ENCODE peak calls at places on chromosomes 12 and 14, in ten cellular contexts. W is stimulated activated CD4-positive, alpha-beta T cell treated with anti-CD3 and anti-CD28 coated beads, Interleukin-1b, Interleukin-23, amount 100 ng/mL, for 48 hours; K is EL; M is sciatic nerve; C is cardiac muscle cell; V is NCI-H460; Y is right lobe of liver; L is SW 1271; Z is SHP77 treated with DMSO at 0.1 percent for 48 hours; P is SW480. Q is an unnamed sample.

GRCh38 chr14:103160321-103161053 is 37.2 kb downstream of the TNFAIP2 start:
- DNase-seq in W (no peak), K (no peak), M (no peak), C (no peak), V (no peak), Y (no peak), L (no peak), Z (no peak), P (no peak), Q (no peak)

GRCh38 chr12:64385468-64385867 is 5.1 kb downstream of the C12orf56 start:
- DNase-seq in W (peak), K (peak), M (no peak), C (no peak), V (no peak), Y (no peak), L (peak), Z (no peak), P (no peak), Q (no peak)

GRCh38 chr12:57816855-57817151 is 1.7 kb downstream of the AVIL start:
- DNase-seq in W (no peak), K (no peak), M (no peak), C (no peak), V (no peak), Y (no peak), L (no peak), Z (no peak), P (no peak), Q (no peak)

GRCh38 chr14:64496764-64497163 is 6.9 kb downstream of the ZBTB25 start:
- DNase-seq in W (no peak), K (no peak), M (no peak), C (no peak), V (no peak), Y (no peak), L (no peak), Z (no peak), P (no peak), Q (no peak)

GRCh38 chr14:102026934-102027333 is 59.9 kb downstream of the HSP90AA1 start:
- DNase-seq in W (no peak), K (no peak), M (no peak), C (no peak), V (no peak), Y (no peak), L (no peak), Z (no peak), P (no peak), Q (no peak)

GRCh38 chr14:54796961-54797360 is 105.7 kb downstream of the GCH1 start:
- DNase-seq in W (no peak), K (peak), M (no peak), C (no peak), V (no peak), Y (peak), L (no peak), Z (no peak), P (no peak), Q (no peak)

GRCh38 chr14:31291210-31291609 is 83.6 kb upstream of the HECTD1 start:
- DNase-seq in W (no peak), K (peak), M (no peak), C (no peak), V (no peak), Y (no peak), L (no peak), Z (no peak), P (no peak), Q (no peak)

GRCh38 chr14:26255213-26255612 is 342.6 kb downstream of the NOVA1 start:
- DNase-seq in W (no peak), K (no peak), M (no peak), C (peak), V (peak), Y (no peak), L (no peak), Z (peak), P (peak), Q (peak)

GRCh38 chr12:80086025-80086424 is 13.3 kb upstream of the OTOGL start:
- DNase-seq in W (no peak), K (no peak), M (no peak), C (no peak), V (no peak), Y (no peak), L (no peak), Z (no peak), P (no peak), Q (no peak)

GRCh38 chr12:11581179-11581755 is 68.2 kb upstream of the ETV6 start:
- DNase-seq in W (peak), K (peak), M (peak), C (peak), V (peak), Y (peak), L (peak), Z (no peak), P (peak), Q (peak)

GRCh38 chr12:128825845-128826244 is 2.1 kb upstream of the SLC15A4 start:
- DNase-seq in W (no peak), K (no peak), M (no peak), C (no peak), V (no peak), Y (no peak), L (no peak), Z (no peak), P (no peak), Q (no peak)